ENCODE peak calls at places on chromosomes 2 and 18, in ten cellular contexts. One of them, this sample, is unnamed.

GRCh38 chr2:197677483-197677882 is 2.1 kb upstream of the RFTN2 start:
- DNase-seq in pancreas: no peak
- DNase-seq in fibroblast of mammary gland: peak; percentile 70
- DNase-seq in GM13977: no peak
- DNase-seq in fibroblast of the aortic adventitia: no peak
- DNase-seq in kidney epithelial cell: no peak
- DNase-seq in transverse colon: no peak
- DNase-seq in Calu3: no peak
- DNase-seq in adrenal gland: no peak
- DNase-seq in lower lobe of right lung: no peak
- DNase-seq in this sample: no peak

GRCh38 chr18:78402440-78402839 is 577.2 kb upstream of the SALL3 start:
- DNase-seq in pancreas: no peak
- DNase-seq in fibroblast of mammary gland: no peak
- DNase-seq in GM13977: no peak
- DNase-seq in fibroblast of the aortic adventitia: no peak
- DNase-seq in kidney epithelial cell: no peak
- DNase-seq in transverse colon: no peak
- DNase-seq in Calu3: no peak
- DNase-seq in adrenal gland: no peak
- DNase-seq in lower lobe of right lung: no peak
- DNase-seq in this sample: no peak

GRCh38 chr2:207235621-207236020 is 69.9 kb upstream of the KLF7 start:
- DNase-seq in pancreas: no peak
- DNase-seq in fibroblast of mammary gland: peak; percentile 40
- DNase-seq in GM13977: no peak
- DNase-seq in fibroblast of the aortic adventitia: no peak
- DNase-seq in kidney epithelial cell: no peak
- DNase-seq in transverse colon: no peak
- DNase-seq in Calu3: no peak
- DNase-seq in adrenal gland: no peak
- DNase-seq in lower lobe of right lung: no peak
- DNase-seq in this sample: no peak

GRCh38 chr2:205290299-205290698 is 392.0 kb upstream of the NRP2 start:
- DNase-seq in pancreas: no peak
- DNase-seq in fibroblast of mammary gland: no peak
- DNase-seq in GM13977: no peak
- DNase-seq in fibroblast of the aortic adventitia: no peak
- DNase-seq in kidney epithelial cell: no peak
- DNase-seq in transverse colon: no peak
- DNase-seq in Calu3: no peak
- DNase-seq in adrenal gland: no peak
- DNase-seq in lower lobe of right lung: no peak
- DNase-seq in this sample: no peak

GRCh38 chr2:130986890-130987493 is 106.3 kb downstream of the FAM168B start:
- DNase-seq in pancreas: no peak
- DNase-seq in fibroblast of mammary gland: no peak
- DNase-seq in GM13977: no peak
- DNase-seq in fibroblast of the aortic adventitia: no peak
- DNase-seq in kidney epithelial cell: no peak
- DNase-seq in transverse colon: no peak
- DNase-seq in Calu3: no peak
- DNase-seq in adrenal gland: no peak
- DNase-seq in lower lobe of right lung: no peak
- DNase-seq in this sample: no peak

GRCh38 chr18:28541276-28541930 is 364.5 kb upstream of the CDH2 start:
- DNase-seq in pancreas: no peak
- DNase-seq in fibroblast of mammary gland: no peak
- DNase-seq in GM13977: no peak
- DNase-seq in fibroblast of the aortic adventitia: peak; percentile 2
- DNase-seq in kidney epithelial cell: no peak
- DNase-seq in transverse colon: no peak
- DNase-seq in Calu3: no peak
- DNase-seq in adrenal gland: no peak
- DNase-seq in lower lobe of right lung: no peak
- DNase-seq in this sample: no peak

GRCh38 chr2:219230201-219230540 is 565 bp downstream of the ANKZF1 start:
- DNase-seq in pancreas: no peak
- DNase-seq in fibroblast of mammary gland: peak; percentile 54
- DNase-seq in GM13977: peak; percentile 53
- DNase-seq in fibroblast of the aortic adventitia: no peak
- DNase-seq in kidney epithelial cell: no peak
- DNase-seq in transverse colon: peak; percentile 71
- DNase-seq in Calu3: peak; percentile 52
- DNase-seq in adrenal gland: peak; percentile 85
- DNase-seq in lower lobe of right lung: peak; percentile 82
- DNase-seq in this sample: peak; percentile 55

GRCh38 chr18:44695503-44695902 is 14.8 kb downstream of the SETBP1 start:
- DNase-seq in pancreas: no peak
- DNase-seq in fibroblast of mammary gland: no peak
- DNase-seq in GM13977: no peak
- DNase-seq in fibroblast of the aortic adventitia: no peak
- DNase-seq in kidney epithelial cell: no peak
- DNase-seq in transverse colon: no peak
- DNase-seq in Calu3: no peak
- DNase-seq in adrenal gland: no peak
- DNase-seq in lower lobe of right lung: no peak
- DNase-seq in this sample: no peak

GRCh38 chr2:177578454-177578853 is 185.9 kb downstream of the AGPS start:
- DNase-seq in pancreas: no peak
- DNase-seq in fibroblast of mammary gland: no peak
- DNase-seq in GM13977: no peak
- DNase-seq in fibroblast of the aortic adventitia: no peak
- DNase-seq in kidney epithelial cell: no peak
- DNase-seq in transverse colon: no peak
- DNase-seq in Calu3: no peak
- DNase-seq in adrenal gland: no peak
- DNase-seq in lower lobe of right lung: no peak
- DNase-seq in this sample: no peak

GRCh38 chr2:70991142-70991541 is 3.5 kb downstream of the TEX261 start:
- DNase-seq in pancreas: no peak
- DNase-seq in fibroblast of mammary gland: no peak
- DNase-seq in GM13977: no peak
- DNase-seq in fibroblast of the aortic adventitia: no peak
- DNase-seq in kidney epithelial cell: no peak
- DNase-seq in transverse colon: no peak
- DNase-seq in Calu3: no peak
- DNase-seq in adrenal gland: peak; percentile 47
- DNase-seq in lower lobe of right lung: no peak
- DNase-seq in this sample: no peak

GRCh38 chr2:25276569-25277465 is 64.9 kb downstream of the DNMT3A start:
- DNase-seq in pancreas: peak; percentile 59
- DNase-seq in fibroblast of mammary gland: no peak
- DNase-seq in GM13977: peak; percentile 92
- DNase-seq in fibroblast of the aortic adventitia: no peak
- DNase-seq in kidney epithelial cell: no peak
- DNase-seq in transverse colon: peak; percentile 60
- DNase-seq in Calu3: peak; percentile 80
- DNase-seq in adrenal gland: peak; percentile 79
- DNase-seq in lower lobe of right lung: peak; percentile 76
- DNase-seq in this sample: peak; percentile 94

GRCh38 chr2:65122313-65122712 is 7.6 kb downstream of the RAB1A start:
- DNase-seq in pancreas: no peak
- DNase-seq in fibroblast of mammary gland: no peak
- DNase-seq in GM13977: no peak
- DNase-seq in fibroblast of the aortic adventitia: no peak
- DNase-seq in kidney epithelial cell: no peak
- DNase-seq in transverse colon: no peak
- DNase-seq in Calu3: no peak
- DNase-seq in adrenal gland: no peak
- DNase-seq in lower lobe of right lung: no peak
- DNase-seq in this sample: no peak

GRCh38 chr2:98550165-98550564 is 58.1 kb downstream of the COA5 start:
- DNase-seq in pancreas: no peak
- DNase-seq in fibroblast of mammary gland: no peak
- DNase-seq in GM13977: no peak
- DNase-seq in fibroblast of the aortic adventitia: no peak
- DNase-seq in kidney epithelial cell: no peak
- DNase-seq in transverse colon: no peak
- DNase-seq in Calu3: no peak
- DNase-seq in adrenal gland: peak; percentile 25
- DNase-seq in lower lobe of right lung: no peak
- DNase-seq in this sample: no peak

GRCh38 chr2:47003641-47004427 is 88.2 kb upstream of the MCFD2 start:
- DNase-seq in pancreas: no peak
- DNase-seq in fibroblast of mammary gland: no peak
- DNase-seq in GM13977: no peak
- DNase-seq in fibroblast of the aortic adventitia: no peak
- DNase-seq in kidney epithelial cell: no peak
- DNase-seq in transverse colon: no peak
- DNase-seq in Calu3: no peak
- DNase-seq in adrenal gland: no peak
- DNase-seq in lower lobe of right lung: no peak
- DNase-seq in this sample: no peak

GRCh38 chr18:51622676-51623075 is 425.2 kb upstream of the MEX3C start:
- DNase-seq in pancreas: no peak
- DNase-seq in fibroblast of mammary gland: no peak
- DNase-seq in GM13977: no peak
- DNase-seq in fibroblast of the aortic adventitia: no peak
- DNase-seq in kidney epithelial cell: no peak
- DNase-seq in transverse colon: no peak
- DNase-seq in Calu3: no peak
- DNase-seq in adrenal gland: no peak
- DNase-seq in lower lobe of right lung: no peak
- DNase-seq in this sample: no peak

GRCh38 chr18:71209944-71210343 is 921.1 kb downstream of the SOCS6 start:
- DNase-seq in pancreas: no peak
- DNase-seq in fibroblast of mammary gland: no peak
- DNase-seq in GM13977: no peak
- DNase-seq in fibroblast of the aortic adventitia: peak; percentile 3
- DNase-seq in kidney epithelial cell: no peak
- DNase-seq in transverse colon: no peak
- DNase-seq in Calu3: no peak
- DNase-seq in adrenal gland: no peak
- DNase-seq in lower lobe of right lung: no peak
- DNase-seq in this sample: no peak

GRCh38 chr2:56448999-56449431 is 265.2 kb downstream of the CCDC85A start:
- DNase-seq in pancreas: peak; percentile 77
- DNase-seq in fibroblast of mammary gland: no peak
- DNase-seq in GM13977: no peak
- DNase-seq in fibroblast of the aortic adventitia: peak; percentile 14
- DNase-seq in kidney epithelial cell: peak; percentile 94
- DNase-seq in transverse colon: peak; percentile 80
- DNase-seq in Calu3: peak; percentile 75
- DNase-seq in adrenal gland: no peak
- DNase-seq in lower lobe of right lung: peak; percentile 64
- DNase-seq in this sample: no peak

GRCh38 chr2:35548171-35548570 is 807.4 kb upstream of the CRIM1 start:
- DNase-seq in pancreas: no peak
- DNase-seq in fibroblast of mammary gland: no peak
- DNase-seq in GM13977: no peak
- DNase-seq in fibroblast of the aortic adventitia: no peak
- DNase-seq in kidney epithelial cell: no peak
- DNase-seq in transverse colon: no peak
- DNase-seq in Calu3: no peak
- DNase-seq in adrenal gland: no peak
- DNase-seq in lower lobe of right lung: no peak
- DNase-seq in this sample: no peak

GRCh38 chr2:197433770-197434438 is 924 bp downstream of the SF3B1 start:
- DNase-seq in pancreas: no peak
- DNase-seq in fibroblast of mammary gland: peak; percentile 17
- DNase-seq in GM13977: no peak
- DNase-seq in fibroblast of the aortic adventitia: peak; percentile 32
- DNase-seq in kidney epithelial cell: no peak
- DNase-seq in transverse colon: no peak
- DNase-seq in Calu3: no peak
- DNase-seq in adrenal gland: no peak
- DNase-seq in lower lobe of right lung: no peak
- DNase-seq in this sample: no peak

GRCh38 chr2:85303780-85304531 is 23.8 kb downstream of the TGOLN2 start:
- DNase-seq in pancreas: no peak
- DNase-seq in fibroblast of mammary gland: no peak
- DNase-seq in GM13977: no peak
- DNase-seq in fibroblast of the aortic adventitia: no peak
- DNase-seq in kidney epithelial cell: no peak
- DNase-seq in transverse colon: no peak
- DNase-seq in Calu3: no peak
- DNase-seq in adrenal gland: no peak
- DNase-seq in lower lobe of right lung: no peak
- DNase-seq in this sample: no peak
- TF ChIP-seq CTCF in pancreas: no peak
- TF ChIP-seq CTCF in fibroblast of mammary gland: no peak
- TF ChIP-seq CTCF in GM13977: no peak
- TF ChIP-seq CTCF in fibroblast of the aortic adventitia: no peak
- TF ChIP-seq CTCF in kidney epithelial cell: no peak
- TF ChIP-seq CTCF in transverse colon: no peak
- TF ChIP-seq CTCF in Calu3: no peak
- TF ChIP-seq CTCF in adrenal gland: no peak
- TF ChIP-seq CTCF in lower lobe of right lung: no peak
- TF ChIP-seq CTCF in this sample: no peak

GRCh38 chr2:100953406-100954043 is 48.6 kb upstream of the RPL31 start:
- DNase-seq in pancreas: no peak
- DNase-seq in fibroblast of mammary gland: no peak
- DNase-seq in GM13977: no peak
- DNase-seq in fibroblast of the aortic adventitia: no peak
- DNase-seq in kidney epithelial cell: no peak
- DNase-seq in transverse colon: no peak
- DNase-seq in Calu3: no peak
- DNase-seq in adrenal gland: no peak
- DNase-seq in lower lobe of right lung: no peak
- DNase-seq in this sample: no peak
- TF ChIP-seq CTCF in pancreas: no peak
- TF ChIP-seq CTCF in fibroblast of mammary gland: no peak
- TF ChIP-seq CTCF in GM13977: no peak
- TF ChIP-seq CTCF in fibroblast of the aortic adventitia: no peak
- TF ChIP-seq CTCF in kidney epithelial cell: no peak
- TF ChIP-seq CTCF in transverse colon: no peak
- TF ChIP-seq CTCF in Calu3: no peak
- TF ChIP-seq CTCF in adrenal gland: no peak
- TF ChIP-seq CTCF in lower lobe of right lung: no peak
- TF ChIP-seq CTCF in this sample: no peak

GRCh38 chr18:10401489-10401888 is 52.9 kb upstream of the APCDD1 start:
- DNase-seq in pancreas: no peak
- DNase-seq in fibroblast of mammary gland: peak; percentile 26
- DNase-seq in GM13977: no peak
- DNase-seq in fibroblast of the aortic adventitia: no peak
- DNase-seq in kidney epithelial cell: peak; percentile 43
- DNase-seq in transverse colon: no peak
- DNase-seq in Calu3: no peak
- DNase-seq in adrenal gland: no peak
- DNase-seq in lower lobe of right lung: no peak
- DNase-seq in this sample: no peak
- TF ChIP-seq CTCF in pancreas: no peak
- TF ChIP-seq CTCF in fibroblast of mammary gland: no peak
- TF ChIP-seq CTCF in GM13977: no peak
- TF ChIP-seq CTCF in fibroblast of the aortic adventitia: no peak
- TF ChIP-seq CTCF in kidney epithelial cell: no peak
- TF ChIP-seq CTCF in transverse colon: no peak
- TF ChIP-seq CTCF in Calu3: no peak
- TF ChIP-seq CTCF in adrenal gland: no peak
- TF ChIP-seq CTCF in lower lobe of right lung: no peak
- TF ChIP-seq CTCF in this sample: no peak

DNA sequence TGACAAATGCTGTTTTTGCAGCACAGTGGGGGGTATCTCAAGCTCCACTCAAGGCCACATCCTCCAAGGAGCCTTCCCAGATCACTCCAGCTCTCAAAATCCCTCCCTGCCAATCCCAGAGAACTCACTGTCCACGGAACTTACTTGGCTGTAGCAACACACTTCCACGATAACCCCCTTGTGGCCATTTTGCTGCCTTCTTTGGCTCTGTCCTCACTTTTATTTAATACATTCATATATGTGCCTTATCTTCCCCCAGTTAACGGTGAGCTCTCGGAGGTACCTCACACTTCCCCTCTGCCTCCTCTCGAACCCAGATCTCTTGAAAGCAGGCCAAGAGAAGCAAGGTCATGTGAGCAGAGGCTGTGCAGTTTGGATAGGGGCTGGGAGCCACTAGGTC is 122.3 kb downstream of the TNS1 start:
- DNase-seq in pancreas: no peak
- DNase-seq in fibroblast of mammary gland: no peak
- DNase-seq in GM13977: no peak
- DNase-seq in fibroblast of the aortic adventitia: no peak
- DNase-seq in kidney epithelial cell: no peak
- DNase-seq in transverse colon: no peak
- DNase-seq in Calu3: no peak
- DNase-seq in adrenal gland: no peak
- DNase-seq in lower lobe of right lung: no peak
- DNase-seq in this sample: no peak
- TF ChIP-seq CTCF in pancreas: no peak
- TF ChIP-seq CTCF in fibroblast of mammary gland: peak; percentile 18
- TF ChIP-seq CTCF in GM13977: no peak
- TF ChIP-seq CTCF in fibroblast of the aortic adventitia: peak; percentile 16
- TF ChIP-seq CTCF in kidney epithelial cell: peak; percentile 2
- TF ChIP-seq CTCF in transverse colon: no peak
- TF ChIP-seq CTCF in Calu3: no peak
- TF ChIP-seq CTCF in adrenal gland: peak; percentile 30
- TF ChIP-seq CTCF in lower lobe of right lung: no peak
- TF ChIP-seq CTCF in this sample: no peak